ENCODE peak calls at places on chromosomes 16 and 17, in ten cellular contexts. L, W, J, M, K, U, P, N, T and C are unnamed samples.

GRCh38 chr16:67848118-67848517 is 625 bp upstream of the CENPT start:
- DNase-seq in P (no peak), U (no peak), L (no peak), M (no peak), J (no peak), K (no peak), N (no peak), W (no peak), T (no peak), C (no peak)

GRCh38 chr17:279776-280175 is 72.8 kb downstream of the RPH3AL start:
- DNase-seq in J (no peak), P (no peak), K (no peak), N (no peak), U (no peak), T (no peak), W (no peak), L (no peak), M (no peak), C (peak)

GRCh38 chr17:83128306-83129240 is 49.2 kb downstream of the METRNL start:
- DNase-seq in U (peak), N (no peak), W (no peak), K (no peak), M (peak), L (no peak), P (peak), T (peak), J (peak), C (no peak)

GRCh38 chr16:87173294-87173883 is 143.8 kb downstream of the C16orf95 start:
- DNase-seq in M (no peak), W (no peak), P (no peak), U (no peak), T (no peak), L (no peak), N (no peak), K (no peak), J (no peak), C (no peak)

GRCh38 chr16:27033281-27033680 is 33.4 kb upstream of the C16orf82 start:
- DNase-seq in W (no peak), L (no peak), N (no peak), K (no peak), J (no peak), P (no peak), T (no peak), U (no peak), M (no peak), C (no peak)

GRCh38 chr17:6507535-6507934 is 48.8 kb downstream of the PITPNM3 start:
- DNase-seq in L (no peak), J (peak), W (peak), T (no peak), P (no peak), M (peak), U (no peak), N (peak), K (no peak), C (no peak)

GRCh38 chr17:732788-733720 is 658 bp downstream of the TLCD3A start:
- DNase-seq in N (peak), J (no peak), U (no peak), W (peak), T (peak), P (peak), K (peak), L (peak), M (peak), C (no peak)

GRCh38 chr17:77666881-77667395 is 291.6 kb upstream of the TNRC6C start:
- DNase-seq in W (no peak), N (no peak), K (no peak), M (peak), U (no peak), J (no peak), P (no peak), T (peak), L (no peak), C (no peak)

GRCh38 chr16:88503374-88503770 is 50.3 kb downstream of the ZFPM1 start:
- DNase-seq in U (no peak), W (peak), T (no peak), P (no peak), M (no peak), K (no peak), N (peak), J (no peak), L (no peak), C (no peak)

GRCh38 chr17:50267074-50267841 is 7.0 kb upstream of the TMEM92 start:
- DNase-seq in M (peak), K (no peak), N (peak), T (peak), P (no peak), W (no peak), U (peak), J (peak), L (no peak), C (no peak)

GRCh38 chr17:18361837-18362380 is 1.4 kb downstream of the SHMT1 start:
- DNase-seq in L (no peak), N (no peak), T (no peak), J (no peak), M (no peak), P (no peak), U (no peak), W (no peak), K (no peak), C (no peak)

GRCh38 chr16:88541109-88541508 is 29.1 kb upstream of the ZC3H18 start:
- DNase-seq in U (no peak), L (no peak), J (no peak), P (no peak), W (no peak), N (no peak), M (no peak), T (no peak), K (no peak), C (no peak)

GRCh38 chr17:81004336-81005015 is 12.8 kb downstream of the CHMP6 start:
- DNase-seq in N (no peak), M (peak), T (no peak), L (no peak), P (no peak), K (no peak), W (no peak), J (no peak), U (no peak), C (no peak)

GRCh38 chr17:81928497-81929252 is 1.1 kb upstream of the MAFG start:
- DNase-seq in J (no peak), N (no peak), U (no peak), L (no peak), M (no peak), T (no peak), K (no peak), P (no peak), W (no peak), C (no peak)

GRCh38 chr16:53743149-53743566 is 39.2 kb downstream of the FTO start:
- DNase-seq in K (no peak), W (no peak), U (no peak), L (no peak), J (no peak), M (no peak), N (peak), T (no peak), P (peak), C (no peak)

GRCh38 chr17:83005639-83006038 is 73.8 kb upstream of the METRNL start:
- DNase-seq in W (no peak), M (no peak), K (no peak), U (no peak), N (no peak), J (peak), P (no peak), L (no peak), T (no peak), C (no peak)

GRCh38 chr17:82097187-82097918 is 683 bp downstream of the FASN start:
- DNase-seq in N (peak), T (no peak), U (no peak), L (no peak), M (peak), K (no peak), J (no peak), P (peak), W (peak), C (no peak)

GRCh38 chr17:59423137-59423703 is 91.8 kb downstream of the YPEL2 start:
- DNase-seq in T (no peak), K (no peak), M (no peak), N (peak), L (no peak), P (no peak), U (no peak), J (no peak), W (peak), C (peak)

GRCh38 chr17:44004077-44004760 is at the start of gene NAGS:
- DNase-seq in U (no peak), J (no peak), N (peak), P (peak), K (no peak), M (peak), W (no peak), L (no peak), T (peak), C (no peak)

GRCh38 chr16:56246051-56246817 is 54.9 kb downstream of the GNAO1 start:
- DNase-seq in T (no peak), M (no peak), P (no peak), L (no peak), J (no peak), K (no peak), N (no peak), W (no peak), U (peak), C (no peak)

GRCh38 chr16:85402910-85403692 is 210.0 kb upstream of the GSE1 start:
- DNase-seq in L (no peak), W (peak), U (peak), M (peak), J (no peak), P (peak), T (peak), N (peak), K (no peak), C (peak)

GRCh38 chr16:945271-946047 is 25.3 kb downstream of the LMF1 start:
- DNase-seq in L (no peak), T (no peak), W (no peak), M (no peak), U (no peak), K (no peak), J (no peak), P (no peak), N (no peak), C (no peak)

GRCh38 chr17:73639322-73639721 is 4.9 kb downstream of the SDK2 start:
- DNase-seq in W (no peak), P (no peak), U (no peak), M (peak), N (peak), K (no peak), L (no peak), T (no peak), J (no peak), C (no peak)

GRCh38 chr16:58661199-58661830 is 23.3 kb downstream of the SLC38A7 start:
- DNase-seq in N (peak), K (no peak), W (peak), U (no peak), T (no peak), P (peak), L (peak), J (no peak), M (no peak), C (peak)

GRCh38 chr17:55163408-55163807 is 101.4 kb upstream of the HLF start:
- DNase-seq in M (no peak), P (no peak), J (no peak), K (no peak), U (no peak), L (no peak), W (no peak), T (no peak), N (no peak), C (no peak)

GRCh38 chr17:6435968-6436367 is 1.0 kb upstream of the AIPL1 start:
- DNase-seq in T (no peak), M (peak), K (no peak), J (no peak), L (peak), W (peak), N (peak), P (peak), U (no peak), C (no peak)

GRCh38 chr17:27157297-27157696 is 136.6 kb upstream of the WSB1 start:
- DNase-seq in P (no peak), T (no peak), M (no peak), L (no peak), K (no peak), J (no peak), U (no peak), W (no peak), N (no peak), C (no peak)

GRCh38 chr17:77959926-77960521 is 1.5 kb downstream of the TNRC6C start:
- DNase-seq in P (no peak), M (no peak), L (no peak), J (no peak), N (peak), K (no peak), T (no peak), W (no peak), U (no peak), C (no peak)

GRCh38 chr17:75012320-75013076 is at the start of gene MRPL58:
- DNase-seq in N (peak), K (peak), M (peak), U (peak), P (peak), W (peak), T (peak), J (peak), L (peak), C (peak)

GRCh38 chr16:7313170-7313569 is 19.5 kb upstream of the RBFOX1 start:
- DNase-seq in J (no peak), L (no peak), W (no peak), N (no peak), P (peak), T (no peak), M (no peak), U (no peak), K (no peak), C (no peak)
- TF ChIP-seq CTCF in J (peak), L (no peak), W (peak), N (peak), P (peak), T (no peak), M (peak), U (no peak), K (peak), C (peak)

GRCh38 chr16:57374067-57374534 is 1.8 kb downstream of the CX3CL1 start:
- DNase-seq in M (no peak), J (no peak), W (peak), U (peak), N (peak), K (no peak), P (no peak), T (no peak), L (peak), C (no peak)

GRCh38 chr16:57380671-57381462 is 8.6 kb downstream of the CX3CL1 start:
- DNase-seq in W (peak), P (no peak), L (no peak), N (peak), K (no peak), J (no peak), M (no peak), U (no peak), T (no peak), C (peak)

GRCh38 chr16:57379579-57379978 is 7.3 kb downstream of the CX3CL1 start:
- DNase-seq in N (no peak), K (no peak), W (no peak), M (no peak), J (no peak), L (no peak), U (no peak), T (no peak), P (no peak), C (no peak)

GRCh38 chr16:57376313-57376818 is 4.1 kb downstream of the CX3CL1 start:
- DNase-seq in W (no peak), T (no peak), N (no peak), P (no peak), K (no peak), L (no peak), U (no peak), J (no peak), M (no peak), C (no peak)

GRCh38 chr16:57377080-57377841 is 5.0 kb downstream of the CX3CL1 start:
- DNase-seq in W (no peak), T (no peak), K (no peak), N (no peak), M (no peak), P (no peak), J (no peak), L (no peak), U (no peak), C (no peak)
- TF ChIP-seq CTCF in W (no peak), T (no peak), K (no peak), N (no peak), M (no peak), P (no peak), J (no peak), L (no peak), U (no peak), C (no peak)

DNA sequence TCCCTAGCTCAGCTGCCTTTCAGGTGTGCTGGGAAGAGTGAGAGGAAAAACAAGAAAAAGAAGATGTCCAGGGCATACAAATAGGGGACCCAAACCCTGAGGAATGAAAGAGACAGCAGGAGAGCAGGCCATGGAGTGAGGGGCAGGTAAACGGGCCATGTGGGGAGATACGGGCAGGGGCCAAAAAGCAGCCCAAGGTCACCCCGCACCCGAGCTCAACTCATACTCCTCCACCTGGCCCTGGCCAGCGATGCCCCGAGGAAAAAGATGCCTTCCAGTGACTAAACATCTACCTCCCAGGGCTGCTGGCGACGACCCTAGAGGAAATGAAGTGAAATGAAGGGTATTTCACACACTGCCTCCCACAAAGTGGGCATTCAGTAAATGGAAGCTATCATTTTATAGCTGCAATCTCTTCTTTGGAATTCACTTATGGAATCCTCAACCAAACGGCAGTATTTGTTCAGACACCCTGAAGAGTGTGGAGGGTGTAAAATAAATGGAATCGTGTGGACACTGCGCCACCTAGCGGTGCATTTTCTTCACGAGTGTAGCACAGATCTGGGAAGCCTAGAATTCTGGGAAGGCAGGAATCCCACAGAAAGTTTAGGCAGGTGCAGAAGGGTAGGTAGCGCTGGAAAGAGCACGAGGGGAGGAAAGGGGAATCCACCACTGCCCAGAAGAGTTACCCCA is 14.9 kb downstream of the ELAC2 start:
- DNase-seq in N (peak), K (peak), M (peak), J (no peak), T (peak), U (peak), L (peak), W (peak), P (peak), C (peak)
- TF ChIP-seq CTCF in N (peak), K (peak), M (peak), J (peak), T (peak), U (peak), L (peak), W (peak), P (peak), C (peak)

GRCh38 chr17:76501827-76502307 is 644 bp upstream of the RHBDF2 start:
- DNase-seq in J (no peak), T (no peak), U (no peak), P (no peak), M (no peak), N (no peak), K (no peak), W (no peak), L (no peak), C (no peak)

GRCh38 chr17:76501018-76501826 is at the start of gene RHBDF2:
- DNase-seq in U (no peak), J (peak), K (peak), N (peak), L (peak), W (peak), T (peak), M (peak), P (peak), C (peak)

GRCh38 chr17:76500745-76501017 is 542 bp downstream of the RHBDF2 start:
- DNase-seq in P (no peak), W (no peak), N (no peak), J (no peak), M (no peak), L (no peak), K (no peak), T (no peak), U (no peak), C (no peak)

GRCh38 chr17:76504117-76504516 is 2.9 kb upstream of the RHBDF2 start:
- DNase-seq in U (no peak), K (no peak), W (no peak), N (no peak), M (no peak), T (no peak), J (no peak), L (no peak), P (no peak), C (no peak)

GRCh38 chr17:76502326-76503211 is 1.3 kb upstream of the RHBDF2 start:
- DNase-seq in T (no peak), M (no peak), L (no peak), W (no peak), K (no peak), U (no peak), J (no peak), N (no peak), P (no peak), C (no peak)
- TF ChIP-seq CTCF in T (no peak), M (no peak), L (no peak), W (no peak), K (no peak), U (no peak), J (no peak), N (no peak), P (no peak), C (no peak)

DNA sequence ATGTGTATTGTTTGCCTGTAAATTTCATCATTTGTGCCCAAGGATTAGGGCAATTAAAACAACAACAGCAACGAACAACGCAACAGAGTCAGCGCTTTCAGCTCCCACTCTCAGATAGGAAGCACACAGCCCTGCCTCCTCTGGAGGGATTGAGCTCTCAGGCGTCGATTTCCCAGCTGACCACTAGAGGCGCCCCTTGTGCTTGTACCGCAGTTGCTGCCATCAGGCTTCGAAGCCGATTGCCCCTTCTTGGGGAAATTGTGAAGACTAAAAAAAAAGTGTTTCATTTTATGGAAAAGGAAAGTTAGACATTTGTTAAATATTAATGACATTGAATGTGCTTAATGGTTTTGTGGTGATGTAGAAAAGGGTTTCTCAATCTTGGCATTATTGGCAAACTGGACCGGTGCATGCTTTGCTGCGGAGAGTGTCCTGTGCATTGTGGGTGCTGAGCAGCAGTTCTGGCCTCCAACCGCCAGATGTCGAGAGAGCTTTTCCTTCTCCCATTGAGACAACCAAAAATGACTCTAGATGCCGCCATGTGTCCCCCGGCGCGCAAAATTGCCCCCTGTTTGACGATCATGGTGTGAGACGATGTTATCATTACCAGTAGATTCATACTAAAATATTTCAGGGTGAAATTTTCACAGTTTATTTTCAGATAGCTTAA is 650.4 kb upstream of the RBFOX1 start:
- DNase-seq in L (no peak), K (no peak), U (no peak), M (peak), T (no peak), W (no peak), P (peak), N (no peak), J (no peak), C (peak)
- TF ChIP-seq CTCF in L (peak), K (peak), U (peak), M (peak), T (peak), W (peak), P (peak), N (peak), J (no peak), C (peak)

GRCh38 chr17:40107266-40107980 is 7.0 kb upstream of the NR1D1 start:
- DNase-seq in P (no peak), K (no peak), J (peak), M (no peak), W (no peak), U (no peak), N (peak), L (no peak), T (no peak), C (peak)

GRCh38 chr17:40110457-40110856 is 10.1 kb upstream of the NR1D1 start:
- DNase-seq in W (no peak), K (no peak), L (no peak), T (no peak), M (no peak), P (no peak), N (no peak), U (no peak), J (peak), C (no peak)

GRCh38 chr17:40110026-40110425 is 9.6 kb upstream of the NR1D1 start:
- DNase-seq in W (no peak), M (no peak), P (no peak), K (no peak), J (peak), U (no peak), T (no peak), N (no peak), L (no peak), C (no peak)

GRCh38 chr17:40111221-40112128 is 10.3 kb upstream of the MSL1 start:
- DNase-seq in J (peak), L (peak), T (peak), M (peak), K (no peak), W (peak), N (peak), U (no peak), P (peak), C (peak)

GRCh38 chr17:40109471-40109824 is 9.1 kb upstream of the NR1D1 start:
- DNase-seq in N (peak), T (no peak), U (no peak), K (no peak), P (no peak), J (no peak), M (no peak), L (no peak), W (no peak), C (no peak)
- TF ChIP-seq CTCF in N (peak), T (no peak), U (no peak), K (no peak), P (peak), J (no peak), M (peak), L (no peak), W (peak), C (no peak)